ENCODE peak calls at places on chromosomes 13 and 19, in seven cellular contexts. X is kidney tubule cell; M is GM19239; V is B cell; W is mesendoderm; Y is stimulated activated CD4-positive, alpha-beta T cell treated with anti-CD3 and anti-CD28 coated beads, Interleukin-15, amount 100 ng/mL, for 24 hours; L is NCI-H1048. H is an unnamed sample.
A peak's percentile ranks its signal among the peaks of the same experiment; 100 is the strongest.

GRCh38 chr13:113122571-113123225 is at the start of gene F10:
- DNase-seq in X (peak; percentile 22), M (no peak), V (no peak), W (peak; percentile 83), Y (no peak), L (no peak), H (no peak)

GRCh38 chr19:13835791-13836723 is 40.8 kb downstream of the ZSWIM4 start:
- DNase-seq in X (no peak), M (no peak), V (no peak), W (no peak), Y (no peak), L (no peak), H (no peak)

GRCh38 chr13:24161980-24162517 is 1.5 kb downstream of the SPATA13 start:
- DNase-seq in X (peak; percentile 48), M (no peak), V (no peak), W (no peak), Y (no peak), L (no peak), H (no peak)

GRCh38 chr13:25114220-25114619 is 18.3 kb downstream of the PABPC3 start:
- DNase-seq in X (peak; percentile 88), M (peak; percentile 54), V (peak; percentile 73), W (peak; percentile 90), Y (peak; percentile 75), L (peak; percentile 24), H (no peak)

GRCh38 chr19:51689751-51690358 is 3.3 kb upstream of the SPACA6 start:
- DNase-seq in X (peak; percentile 31), M (no peak), V (no peak), W (peak; percentile 96), Y (peak; percentile 29), L (no peak), H (no peak)

GRCh38 chr13:79631260-79631659 is 150.3 kb downstream of the NDFIP2 start:
- DNase-seq in X (peak; percentile 90), M (no peak), V (no peak), W (peak; percentile 44), Y (no peak), L (no peak), H (no peak)

GRCh38 chr19:16587031-16588023 is 15.1 kb upstream of the SLC35E1 start:
- DNase-seq in X (peak; percentile 58), M (no peak), V (peak; percentile 92), W (peak; percentile 45), Y (peak; percentile 66), L (no peak), H (peak; percentile 53)

GRCh38 chr13:111926501-111927180 is 140.3 kb upstream of the SOX1 start:
- DNase-seq in X (no peak), M (no peak), V (no peak), W (no peak), Y (no peak), L (no peak), H (no peak)

GRCh38 chr19:7618771-7619510 is 10.4 kb downstream of the XAB2 start:
- DNase-seq in X (peak; percentile 49), M (no peak), V (no peak), W (no peak), Y (no peak), L (no peak), H (no peak)

GRCh38 chr13:72911988-72912387 is 130.1 kb downstream of the PIBF1 start:
- DNase-seq in X (no peak), M (no peak), V (no peak), W (no peak), Y (no peak), L (no peak), H (no peak)

GRCh38 chr19:48630289-48631036 is 6.7 kb downstream of the DBP start:
- DNase-seq in X (no peak), M (no peak), V (no peak), W (peak; percentile 90), Y (no peak), L (no peak), H (no peak)

GRCh38 chr13:96075953-96076543 is 13.9 kb upstream of the HS6ST3 start:
- DNase-seq in X (peak; percentile 28), M (no peak), V (no peak), W (peak; percentile 21), Y (no peak), L (no peak), H (no peak)

GRCh38 chr13:23709521-23709920 is 139.3 kb downstream of the TNFRSF19 start:
- DNase-seq in X (no peak), M (no peak), V (no peak), W (peak; percentile 39), Y (no peak), L (no peak), H (no peak)

GRCh38 chr19:5339950-5340636 is 519 bp downstream of the PTPRS start:
- DNase-seq in X (no peak), M (no peak), V (no peak), W (no peak), Y (no peak), L (no peak), H (no peak)

GRCh38 chr19:14091086-14091884 is 734 bp upstream of the SAMD1 start:
- DNase-seq in X (peak; percentile 52), M (peak; percentile 76), V (peak; percentile 73), W (peak; percentile 78), Y (peak; percentile 87), L (no peak), H (no peak)

GRCh38 chr13:34776390-34776981 is 165.6 kb upstream of the NBEA start:
- DNase-seq in X (no peak), M (no peak), V (no peak), W (peak; percentile 83), Y (no peak), L (no peak), H (no peak)

GRCh38 chr19:15928321-15928720 is 6.0 kb downstream of the CYP4F11 start:
- DNase-seq in X (no peak), M (no peak), V (no peak), W (no peak), Y (no peak), L (no peak), H (no peak)

GRCh38 chr19:29666634-29667389 is 1.6 kb downstream of the PLEKHF1 start:
- DNase-seq in X (peak; percentile 58), M (no peak), V (no peak), W (peak; percentile 75), Y (peak; percentile 46), L (no peak), H (no peak)

H was measured in SIG-M5.